ENCODE peak calls at places on chromosomes 3 and 15, in seven cellular contexts. F is K562, K is ovary, Y is aorta, T is esophagus muscularis mucosa, X is PC-9, M is SJSA1. H is an unnamed sample. For H3K36me3, the result is how much of the 10 kb centered on the place peaks cover.

GRCh38 chr3:156974931-156975330 is 148.8 kb downstream of the LEKR1 start:
- DNase-seq in M (no peak), X (no peak), Y (no peak), F (no peak), T (no peak), K (no peak), H (no peak)

GRCh38 chr15:42511010-42511396 is 15.6 kb downstream of the SNAP23 start:
- DNase-seq in Y (no peak), X (peak), M (no peak), K (no peak), F (no peak), T (no peak), H (no peak)

GRCh38 chr3:42815826-42816225 is 6.6 kb downstream of the ACKR2 start:
- DNase-seq in K (no peak), T (no peak), M (no peak), Y (no peak), F (no peak), X (peak), H (no peak)

GRCh38 chr3:134449277-134449676 is 36.5 kb downstream of the ANAPC13 start:
- DNase-seq in K (peak), T (peak), X (no peak), F (peak), M (no peak), Y (no peak), H (no peak)

GRCh38 chr3:46721009-46721408 is 3.3 kb upstream of the PRSS50 start:
- DNase-seq in K (no peak), Y (no peak), F (no peak), X (no peak), T (no peak), M (no peak), H (no peak)

GRCh38 chr3:29614954-29615353 is 334.1 kb downstream of the RBMS3 start:
- DNase-seq in F (no peak), K (no peak), T (no peak), Y (no peak), M (no peak), X (no peak), H (no peak)

GRCh38 chr15:25862469-25863066 is 559 bp downstream of the ATP10A start:
- DNase-seq in Y (peak), K (no peak), X (no peak), M (no peak), F (no peak), T (no peak), H (no peak)

GRCh38 chr3:195250473-195251251 is 20.3 kb downstream of the XXYLT1 start:
- DNase-seq in M (no peak), K (no peak), Y (no peak), T (peak), F (no peak), X (no peak), H (no peak)

GRCh38 chr15:67065531-67066005 is at the start of gene SMAD3:
- DNase-seq in F (peak), T (peak), M (peak), X (peak), K (peak), Y (peak), H (no peak)

GRCh38 chr15:71651750-71652186 is 158.6 kb upstream of the NR2E3 start:
- DNase-seq in K (no peak), X (no peak), F (no peak), Y (no peak), T (peak), M (peak), H (peak)

GRCh38 chr3:129827765-129828164 is 65.7 kb downstream of the TMCC1 start:
- DNase-seq in Y (peak), X (no peak), K (no peak), F (no peak), M (no peak), T (no peak), H (no peak)

GRCh38 chr3:100844063-100844936 is 135.0 kb downstream of the TFG start:
- DNase-seq in F (no peak), X (no peak), T (no peak), Y (no peak), K (no peak), M (no peak), H (no peak)

GRCh38 chr15:36808401-36809160 is 229.2 kb downstream of the CDIN1 start:
- DNase-seq in Y (no peak), K (no peak), F (no peak), X (no peak), M (no peak), T (no peak), H (no peak)

GRCh38 chr3:156497326-156497725 is 57.6 kb downstream of the SSR3 start:
- DNase-seq in F (no peak), T (no peak), M (no peak), K (no peak), X (no peak), Y (no peak), H (no peak)

GRCh38 chr3:38641461-38642110 is 7.9 kb downstream of the SCN5A start:
- DNase-seq in X (no peak), T (no peak), Y (no peak), K (no peak), M (no peak), F (no peak), H (no peak)

GRCh38 chr3:28088811-28089526 is 152.4 kb upstream of the CMC1 start:
- DNase-seq in X (no peak), M (no peak), T (no peak), F (no peak), K (no peak), Y (no peak), H (no peak)

GRCh38 chr3:196144383-196145105 is 62.7 kb upstream of the TFRC start:
- DNase-seq in F (no peak), K (no peak), Y (peak), X (no peak), M (no peak), T (no peak), H (no peak)

GRCh38 chr15:67884009-67884408 is 44.2 kb upstream of the RNU6-1 start:
- DNase-seq in T (no peak), K (no peak), F (no peak), Y (no peak), M (peak), X (no peak), H (no peak)

GRCh38 chr15:99042909-99043308 is 35.3 kb upstream of the PGPEP1L start:
- DNase-seq in K (no peak), Y (no peak), M (no peak), X (no peak), T (peak), F (no peak), H (no peak)

GRCh38 chr15:81282911-81283310 is 41.0 kb downstream of the STARD5 start:
- DNase-seq in Y (no peak), F (no peak), M (no peak), T (no peak), K (no peak), X (no peak), H (no peak)

GRCh38 chr3:107612581-107613182 is 89.9 kb downstream of the BBX start:
- DNase-seq in M (no peak), Y (no peak), F (no peak), X (no peak), T (no peak), K (no peak), H (no peak)

GRCh38 chr3:73813291-73813977 is 188.7 kb upstream of the PDZRN3 start:
- DNase-seq in K (peak), M (no peak), X (no peak), Y (no peak), F (no peak), T (no peak), H (no peak)

GRCh38 chr3:146093928-146094327 is 67.1 kb downstream of the PLOD2 start:
- DNase-seq in M (no peak), X (no peak), K (no peak), F (no peak), T (no peak), Y (no peak), H (no peak)

GRCh38 chr3:56874269-56874668 is 72.5 kb upstream of the ARHGEF3 start:
- DNase-seq in M (no peak), X (no peak), T (no peak), F (no peak), Y (no peak), K (no peak), H (no peak)

GRCh38 chr3:108296239-108296638 is at the start of gene HHLA2:
- DNase-seq in X (peak), F (no peak), T (no peak), M (no peak), K (no peak), Y (no peak), H (no peak)

GRCh38 chr3:27976933-27977332 is 254.8 kb upstream of the EOMES start:
- DNase-seq in K (no peak), F (no peak), X (peak), M (no peak), Y (no peak), T (no peak), H (no peak)

GRCh38 chr3:128287161-128287560 is 133.9 kb downstream of the EEFSEC start:
- DNase-seq in M (no peak), Y (no peak), F (no peak), T (no peak), X (no peak), K (no peak), H (no peak)

GRCh38 chr3:63814300-63814699 is 4.8 kb upstream of the C3orf49 start:
- DNase-seq in T (no peak), F (no peak), X (no peak), K (no peak), M (no peak), Y (no peak), H (no peak)

GRCh38 chr15:78956937-78957336 is 12.1 kb upstream of the CTSH start:
- DNase-seq in M (no peak), K (no peak), F (no peak), Y (no peak), X (no peak), T (no peak), H (no peak)

GRCh38 chr15:50049871-50050270 is 69.2 kb downstream of the ATP8B4 start:
- DNase-seq in T (no peak), K (no peak), M (peak), X (no peak), Y (no peak), F (no peak), H (no peak)

GRCh38 chr3:115855911-115856310 is 232.6 kb downstream of the GAP43 start:
- DNase-seq in Y (no peak), F (no peak), M (no peak), X (no peak), T (no peak), K (no peak), H (no peak)

GRCh38 chr15:78024141-78024567 is 53.4 kb downstream of the TBC1D2B start:
- DNase-seq in M (no peak), X (no peak), F (no peak), T (peak), K (peak), Y (peak), H (no peak)

GRCh38 chr3:112976001-112976400 is 1.1 kb upstream of the CD200R1 start:
- DNase-seq in T (no peak), M (no peak), Y (no peak), K (no peak), X (no peak), F (no peak), H (no peak)

GRCh38 chr3:29751647-29752263 is 470.9 kb downstream of the RBMS3 start:
- DNase-seq in Y (no peak), X (no peak), F (no peak), M (no peak), T (no peak), K (no peak), H (no peak)

DNA sequence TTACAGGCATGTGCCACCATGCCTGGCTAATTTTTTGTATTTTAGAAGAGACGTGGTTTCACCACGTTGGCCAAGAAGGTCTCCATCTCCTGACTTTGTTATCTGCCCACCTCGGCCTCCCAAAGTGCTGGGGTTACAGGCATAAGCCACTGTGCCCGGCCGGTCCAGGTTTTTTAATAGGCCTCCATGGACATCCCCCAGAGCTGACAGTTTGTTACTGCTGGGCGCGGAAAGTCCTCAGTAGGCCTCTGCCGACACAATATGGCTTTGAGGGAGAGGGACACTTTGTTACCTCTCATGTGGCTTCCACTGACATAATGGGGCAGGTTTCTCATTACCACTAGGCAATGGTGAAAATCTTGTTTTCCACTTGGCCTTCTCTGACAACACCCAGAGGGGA is 152.0 kb downstream of the WNT7A start:
- DNase-seq in T (no peak), F (no peak), K (no peak), M (no peak), Y (no peak), X (no peak), H (no peak)
- H3K36me3 ChIP-seq in T (under half), F (under half), K (under half), M (under half), Y (under half), X (under half), H (under half)

GRCh38 chr3:32782417-32782816 is 35.4 kb upstream of the TRIM71 start:
- DNase-seq in F (no peak), M (no peak), K (no peak), X (no peak), T (no peak), Y (no peak), H (no peak)

GRCh38 chr3:32780735-32781210 is 37.0 kb upstream of the TRIM71 start:
- DNase-seq in F (peak), K (peak), X (no peak), T (no peak), Y (peak), M (peak), H (peak)

GRCh38 chr3:32781211-32781968 is 36.4 kb upstream of the TRIM71 start:
- DNase-seq in Y (peak), K (peak), T (no peak), X (peak), M (peak), F (peak), H (peak)

GRCh38 chr3:32780071-32780734 is 37.6 kb upstream of the TRIM71 start:
- DNase-seq in M (no peak), X (no peak), K (no peak), Y (no peak), T (no peak), F (no peak), H (peak)

GRCh38 chr3:32778389-32778788 is 39.4 kb upstream of the TRIM71 start:
- DNase-seq in K (no peak), T (no peak), F (no peak), X (no peak), Y (no peak), M (no peak), H (no peak)
- H3K4me3 ChIP-seq in K (no peak), T (no peak), F (no peak), X (no peak), Y (no peak), M (no peak), H (no peak)

DNA sequence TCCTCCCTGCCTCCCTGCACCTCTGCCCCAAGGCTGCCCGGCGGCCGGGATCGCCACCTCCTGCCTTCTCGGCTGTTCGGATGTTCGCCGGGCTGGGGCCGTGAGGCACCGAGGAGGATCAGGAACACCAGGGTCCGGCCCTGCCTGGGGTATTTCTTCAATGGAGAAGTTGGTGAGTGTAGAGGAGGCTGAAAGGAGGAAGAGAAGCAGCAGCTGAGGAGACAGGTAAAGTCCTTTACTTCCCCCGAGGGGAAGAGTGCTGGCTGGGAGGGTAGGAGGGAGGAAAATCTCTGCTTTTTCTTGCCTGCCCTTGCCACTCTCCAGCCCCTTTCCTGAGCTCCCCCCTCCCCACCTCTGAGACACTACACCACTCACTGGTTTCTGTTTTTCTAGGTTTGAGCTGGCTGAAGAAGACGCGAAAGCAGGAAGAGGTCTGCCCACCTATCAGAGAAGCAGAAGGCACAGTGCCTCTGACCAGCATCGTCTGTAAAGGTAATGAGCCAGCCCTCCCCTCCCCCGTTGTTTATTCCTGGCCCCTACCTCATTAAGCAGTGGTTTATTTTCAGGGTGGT is 519 bp downstream of the ASB7 start:
- DNase-seq in F (peak), X (peak), M (peak), Y (no peak), K (no peak), T (no peak), H (no peak)
- H3K27ac ChIP-seq in F (peak), X (peak), M (no peak), Y (no peak), K (peak), T (peak), H (no peak)

DNA sequence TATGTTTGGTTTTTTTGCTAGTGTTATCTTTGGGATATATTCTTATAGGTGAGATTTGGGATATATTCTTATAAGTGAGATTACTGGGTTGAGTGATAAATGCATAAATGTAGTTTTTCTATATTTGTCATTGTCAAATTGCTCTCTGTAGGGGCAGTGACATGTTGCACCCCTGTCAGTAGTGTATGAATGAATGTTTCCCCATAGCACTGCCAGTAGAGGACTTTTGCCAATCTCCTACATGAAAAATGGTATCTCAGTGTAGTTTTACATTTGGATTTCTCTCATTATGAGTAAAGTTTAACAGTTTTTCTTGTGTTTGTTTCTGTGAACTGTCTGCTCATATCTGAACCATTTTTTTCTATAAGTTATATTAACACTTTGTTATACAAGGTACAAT is 13.6 kb downstream of the U2SURP start:
- DNase-seq in M (no peak), F (no peak), K (no peak), X (no peak), Y (no peak), T (no peak), H (no peak)
- H3K36me3 ChIP-seq in M (half or more), F (half or more), K (under half), X (under half), Y (under half), T (under half), H (under half)

GRCh38 chr15:57216288-57216687 is 160.0 kb upstream of the CGNL1 start:
- DNase-seq in M (peak), X (no peak), F (peak), T (no peak), Y (no peak), K (no peak), H (no peak)
- H3K4me3 ChIP-seq in M (no peak), X (no peak), F (no peak), T (no peak), Y (no peak), K (no peak), H (no peak)

DNA sequence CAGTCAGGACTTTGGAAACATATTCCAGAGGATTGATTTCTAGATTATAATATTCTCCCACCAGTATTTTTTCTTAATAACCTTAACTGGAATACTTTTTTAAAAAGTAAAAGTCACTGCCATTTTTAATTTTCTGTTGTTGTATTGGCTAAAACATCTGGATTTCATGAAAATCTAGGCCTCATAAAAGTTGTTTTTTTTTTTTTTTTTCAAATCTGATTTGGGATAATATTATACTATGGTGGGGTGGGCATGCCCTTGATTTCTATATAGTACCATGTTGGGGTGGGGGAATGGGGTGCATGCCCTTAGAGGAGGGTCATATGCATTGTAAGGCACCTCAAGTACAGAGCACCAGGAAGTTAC is 9.1 kb downstream of the TPM1 start:
- DNase-seq in T (no peak), M (no peak), F (no peak), X (no peak), K (no peak), Y (no peak), H (no peak)
- H3K27ac ChIP-seq in T (peak), M (peak), F (peak), X (no peak), K (peak), Y (peak), H (no peak)

DNA sequence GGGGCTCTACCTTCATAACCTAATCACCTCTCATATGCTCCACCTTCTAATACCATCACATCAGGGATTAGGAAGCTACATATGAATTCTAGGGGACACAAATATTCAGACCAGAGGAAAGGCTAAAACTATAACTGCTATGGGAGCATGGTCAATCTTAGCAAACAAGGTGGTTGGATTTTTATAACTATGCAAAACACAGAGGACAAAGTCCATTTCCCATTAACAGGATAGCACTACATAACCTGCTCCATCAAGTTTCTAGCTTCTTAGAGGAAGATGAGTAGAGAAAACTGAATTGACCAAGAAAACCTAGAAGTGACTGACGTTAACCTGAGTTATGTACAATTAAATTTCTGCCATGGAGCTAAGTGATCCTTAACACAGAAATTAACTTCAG is 398.6 kb downstream of the TBL1XR1 start:
- DNase-seq in M (no peak), T (no peak), Y (no peak), F (no peak), X (no peak), K (no peak), H (no peak)
- H3K36me3 ChIP-seq in M (under half), T (under half), Y (under half), F (under half), X (under half), K (under half), H (under half)